ENCODE peak calls at places on chromosomes 11 and 22, in eight cellular contexts. Y is HS-27A; F is right lobe of liver; M is ureter; C is stimulated activated CD8-positive, alpha-beta memory T cell treated with anti-CD3 and anti-CD28 coated beads, Interleukin-4, amount 100 ng/mL, for 24 hours; J is chondrocyte; D is choroid plexus epithelial cell; Z is amniotic epithelial cell. U is an unnamed sample.

GRCh38 chr11:26333906-26334305 is 2.0 kb downstream of the ANO3 start:
- DNase-seq in Y (no peak), F (no peak), M (no peak), C (no peak), J (no peak), D (peak; percentile 13), Z (peak; percentile 7), U (no peak)

GRCh38 chr22:30908051-30908461 is 60.5 kb downstream of the MORC2 start:
- DNase-seq in Y (no peak), F (no peak), M (no peak), C (no peak), J (no peak), D (no peak), Z (no peak), U (peak; percentile 50)

GRCh38 chr11:60175860-60176275 is 7.0 kb downstream of the MS4A6A start:
- DNase-seq in Y (no peak), F (no peak), M (no peak), C (no peak), J (no peak), D (no peak), Z (no peak), U (no peak)

GRCh38 chr22:22195265-22196017 is 49.1 kb upstream of the VPREB1 start:
- DNase-seq in Y (no peak), F (peak; percentile 80), M (peak; percentile 70), C (peak; percentile 63), J (no peak), D (peak; percentile 74), Z (peak; percentile 57), U (no peak)

GRCh38 chr22:24146190-24146616 is 35.1 kb upstream of the SUSD2 start:
- DNase-seq in Y (no peak), F (no peak), M (peak; percentile 77), C (no peak), J (no peak), D (peak; percentile 87), Z (peak; percentile 87), U (peak; percentile 83)

GRCh38 chr11:76657139-76657823 is 13.3 kb downstream of the LRRC32 start:
- DNase-seq in Y (no peak), F (no peak), M (no peak), C (no peak), J (peak; percentile 63), D (no peak), Z (no peak), U (peak; percentile 50)

GRCh38 chr11:134509381-134510068 is 97.5 kb upstream of the B3GAT1 start:
- DNase-seq in Y (no peak), F (peak; percentile 39), M (peak; percentile 39), C (no peak), J (peak; percentile 71), D (no peak), Z (no peak), U (no peak)

GRCh38 chr11:84322211-84322610 is 1036.0 kb upstream of the CCDC90B start:
- DNase-seq in Y (no peak), F (no peak), M (no peak), C (no peak), J (no peak), D (no peak), Z (no peak), U (no peak)

GRCh38 chr11:67572747-67573419 is 10.7 kb upstream of the GSTP1 start:
- DNase-seq in Y (no peak), F (peak; percentile 70), M (no peak), C (no peak), J (no peak), D (peak; percentile 70), Z (peak; percentile 39), U (peak; percentile 82)

GRCh38 chr11:120030411-120030810 is 107.5 kb downstream of the TRIM29 start:
- DNase-seq in Y (no peak), F (no peak), M (peak; percentile 27), C (no peak), J (no peak), D (no peak), Z (no peak), U (no peak)

U was measured in sigmoid colon.